ENCODE peak calls at places on chromosomes 16 and 17, in eight cellular contexts. V, K, P, C, X, G, D and L are unnamed samples.

GRCh38 chr17:64343833-64344637 is 46.6 kb downstream of the PECAM1 start:
- DNase-seq in V (no peak), K (peak; percentile 78), P (no peak), C (peak; percentile 92), X (peak; percentile 87), G (peak; percentile 60), D (no peak), L (peak; percentile 72)

GRCh38 chr16:70605284-70605659 is 41.1 kb upstream of the IL34 start:
- DNase-seq in V (no peak), K (no peak), P (no peak), C (no peak), X (no peak), G (no peak), D (no peak), L (no peak)

GRCh38 chr17:68196394-68197090 is 51.3 kb upstream of the AMZ2 start:
- DNase-seq in V (no peak), K (no peak), P (no peak), C (no peak), X (no peak), G (no peak), D (no peak), L (no peak)

GRCh38 chr17:27413792-27414191 is 42.5 kb upstream of the KSR1 start:
- DNase-seq in V (no peak), K (no peak), P (no peak), C (no peak), X (no peak), G (no peak), D (no peak), L (no peak)

GRCh38 chr17:16007439-16007838 is 7.8 kb downstream of the TTC19 start:
- DNase-seq in V (no peak), K (no peak), P (no peak), C (no peak), X (no peak), G (no peak), D (no peak), L (no peak)

GRCh38 chr16:66682271-66682670 is 14.3 kb downstream of the CMTM4 start:
- DNase-seq in V (no peak), K (no peak), P (no peak), C (no peak), X (no peak), G (peak; percentile 26), D (no peak), L (no peak)

GRCh38 chr17:43839670-43840101 is 6.7 kb upstream of the MPP3 start:
- DNase-seq in V (no peak), K (no peak), P (no peak), C (no peak), X (no peak), G (no peak), D (no peak), L (no peak)

GRCh38 chr17:46764709-46765401 is 53.6 kb downstream of the WNT3 start:
- DNase-seq in V (no peak), K (no peak), P (no peak), C (peak; percentile 70), X (peak; percentile 58), G (peak; percentile 42), D (peak; percentile 46), L (no peak)

GRCh38 chr16:69465083-69465721 is 40.8 kb downstream of the CYB5B start:
- DNase-seq in V (no peak), K (no peak), P (no peak), C (no peak), X (no peak), G (peak; percentile 35), D (no peak), L (no peak)

GRCh38 chr17:12983986-12984932 is 33.6 kb downstream of the ELAC2 start:
- DNase-seq in V (no peak), K (peak; percentile 88), P (no peak), C (peak; percentile 54), X (peak; percentile 42), G (peak; percentile 73), D (no peak), L (peak; percentile 84)

GRCh38 chr16:3022697-3023414 is 886 bp downstream of the HCFC1R1 start:
- DNase-seq in V (no peak), K (peak; percentile 93), P (no peak), C (peak; percentile 61), X (no peak), G (peak; percentile 15), D (no peak), L (peak; percentile 52)

GRCh38 chr17:57599271-57600045 is 145.6 kb downstream of the CCDC182 start:
- DNase-seq in V (no peak), K (no peak), P (no peak), C (no peak), X (no peak), G (no peak), D (no peak), L (no peak)

GRCh38 chr16:82085380-82085779 is 50.3 kb downstream of the HSD17B2 start:
- DNase-seq in V (no peak), K (no peak), P (no peak), C (no peak), X (no peak), G (no peak), D (no peak), L (no peak)

GRCh38 chr17:49832840-49833599 is 14.8 kb downstream of the TAC4 start:
- DNase-seq in V (no peak), K (peak; percentile 21), P (no peak), C (no peak), X (no peak), G (no peak), D (no peak), L (no peak)

GRCh38 chr16:83549836-83550569 is 257.8 kb upstream of the HSBP1 start:
- DNase-seq in V (no peak), K (no peak), P (no peak), C (no peak), X (no peak), G (no peak), D (no peak), L (no peak)

GRCh38 chr17:61955621-61956020 is 27.8 kb upstream of the INTS2 start:
- DNase-seq in V (no peak), K (no peak), P (no peak), C (no peak), X (no peak), G (no peak), D (no peak), L (no peak)

DNA sequence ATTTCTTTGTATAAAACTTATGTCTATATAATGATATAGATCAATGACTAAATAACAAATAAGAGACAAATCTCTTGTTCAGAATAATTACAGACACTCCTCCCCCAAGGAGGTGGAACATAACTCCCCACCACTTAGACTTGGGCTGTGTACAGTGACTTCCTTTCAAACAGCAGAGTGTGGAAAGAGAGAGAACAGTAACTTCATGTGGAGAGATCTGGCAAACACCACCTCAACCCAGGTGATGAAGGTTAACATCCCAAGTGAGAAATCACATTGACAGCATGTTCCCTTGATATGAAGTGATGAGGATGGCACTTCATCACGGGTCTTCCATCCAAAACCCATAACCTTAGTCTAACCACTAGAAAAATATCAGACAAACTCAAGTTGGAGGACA is 169.3 kb downstream of the PARN start:
- DNase-seq in V (no peak), K (no peak), P (no peak), C (no peak), X (no peak), G (no peak), D (no peak), L (no peak)
- H3K27me3 ChIP-seq in V (no peaks in the 10 kb centered on the region), K (no peaks in the 10 kb centered on the region), P (no peaks in the 10 kb centered on the region), C (no peaks in the 10 kb centered on the region), X (no peaks in the 10 kb centered on the region), G (no peaks in the 10 kb centered on the region), D (no peaks in the 10 kb centered on the region), L (no peaks in the 10 kb centered on the region)

GRCh38 chr17:76241205-76241539 is 879 bp upstream of the RNF157 start:
- DNase-seq in V (no peak), K (no peak), P (no peak), C (no peak), X (no peak), G (no peak), D (no peak), L (peak; percentile 31)

GRCh38 chr17:76238847-76239537 is 1.3 kb downstream of the RNF157 start:
- DNase-seq in V (no peak), K (no peak), P (no peak), C (no peak), X (no peak), G (no peak), D (no peak), L (no peak)

GRCh38 chr17:76237859-76238313 is 2.4 kb downstream of the RNF157 start:
- DNase-seq in V (no peak), K (no peak), P (no peak), C (no peak), X (no peak), G (no peak), D (no peak), L (no peak)

GRCh38 chr17:76240461-76241204 is at the start of gene RNF157:
- DNase-seq in V (no peak), K (peak; percentile 76), P (peak; percentile 59), C (peak; percentile 32), X (no peak), G (peak; percentile 16), D (peak; percentile 92), L (peak; percentile 40)

GRCh38 chr17:76239538-76240274 is 587 bp downstream of the RNF157 start:
- DNase-seq in V (no peak), K (no peak), P (no peak), C (no peak), X (no peak), G (no peak), D (peak; percentile 19), L (no peak)
- H3K27me3 ChIP-seq in V (no peaks in the 10 kb centered on the region), K (no peaks in the 10 kb centered on the region), P (no peaks in the 10 kb centered on the region), C (no peaks in the 10 kb centered on the region), X (no peaks in the 10 kb centered on the region), G (peaks cover 17% of the 10 kb centered on the region), D (no peaks in the 10 kb centered on the region), L (no peaks in the 10 kb centered on the region)

GRCh38 chr16:23085949-23086348 is 63.3 kb downstream of the USP31 start:
- DNase-seq in V (no peak), K (no peak), P (no peak), C (no peak), X (no peak), G (no peak), D (no peak), L (no peak)
- H3K27me3 ChIP-seq in V (no peaks in the 10 kb centered on the region), K (no peaks in the 10 kb centered on the region), P (no peaks in the 10 kb centered on the region), C (no peaks in the 10 kb centered on the region), X (no peaks in the 10 kb centered on the region), G (no peaks in the 10 kb centered on the region), D (no peaks in the 10 kb centered on the region), L (no peaks in the 10 kb centered on the region)

GRCh38 chr17:48563385-48563838 is 14.7 kb downstream of the HOXB4 start:
- DNase-seq in V (no peak), K (no peak), P (no peak), C (no peak), X (no peak), G (no peak), D (no peak), L (no peak)
- H3K27me3 ChIP-seq in V (no peaks in the 10 kb centered on the region), K (no peaks in the 10 kb centered on the region), P (no peaks in the 10 kb centered on the region), C (peaks cover 98% of the 10 kb centered on the region), X (peaks cover 4% of the 10 kb centered on the region), G (peaks cover 97% of the 10 kb centered on the region), D (no peaks in the 10 kb centered on the region), L (no peaks in the 10 kb centered on the region)

GRCh38 chr16:15855704-15856003 is 1.2 kb downstream of the MYH11 start:
- DNase-seq in V (no peak), K (no peak), P (no peak), C (no peak), X (no peak), G (no peak), D (no peak), L (no peak)
- H3K27me3 ChIP-seq in V (no peaks in the 10 kb centered on the region), K (no peaks in the 10 kb centered on the region), P (peaks cover 13% of the 10 kb centered on the region), C (peaks cover 32% of the 10 kb centered on the region), X (no peaks in the 10 kb centered on the region), G (peaks cover 37% of the 10 kb centered on the region), D (peaks cover 57% of the 10 kb centered on the region), L (no peaks in the 10 kb centered on the region)